ENCODE peak calls at places on chromosomes 12 and 14, in ten cellular contexts. D is fibroblast of mammary gland; M is NCI-H1105; U is HuH-7.5; L is NCI-H1417; S is CD4-positive, alpha-beta T cell; H is mesendoderm; K is stimulated activated CD8-positive, alpha-beta memory T cell treated with anti-CD3 and anti-CD28 coated beads, Interleukin-4, amount 100 ng/mL, for 4 hours; Y is glutamatergic neuron; X is dorsolateral prefrontal cortex. W is an unnamed sample.

GRCh38 chr12:77049767-77050353 is 15.5 kb downstream of the E2F7 start:
- DNase-seq in D (peak), M (peak), U (peak), L (peak), S (no peak), H (peak), K (no peak), Y (no peak), X (no peak), W (peak)

GRCh38 chr12:106712768-106713167 is 61.7 kb upstream of the RIC8B start:
- DNase-seq in D (no peak), M (no peak), U (no peak), L (no peak), S (no peak), H (no peak), K (no peak), Y (no peak), X (no peak), W (no peak)

GRCh38 chr12:104387190-104387589 is 69.6 kb upstream of the CHST11 start:
- DNase-seq in D (peak), M (no peak), U (no peak), L (no peak), S (no peak), H (no peak), K (no peak), Y (no peak), X (no peak), W (peak)

GRCh38 chr12:91687052-91688017 is 458.3 kb downstream of the BTG1 start:
- DNase-seq in D (peak), M (no peak), U (no peak), L (no peak), S (no peak), H (no peak), K (no peak), Y (no peak), X (no peak), W (no peak)

GRCh38 chr12:102374190-102374589 is 106.2 kb downstream of the IGF1 start:
- DNase-seq in D (peak), M (no peak), U (no peak), L (no peak), S (no peak), H (no peak), K (no peak), Y (no peak), X (no peak), W (no peak)

GRCh38 chr14:34718750-34719304 is 4.4 kb upstream of the CFL2 start:
- DNase-seq in D (peak), M (no peak), U (no peak), L (no peak), S (no peak), H (peak), K (no peak), Y (no peak), X (no peak), W (no peak)

GRCh38 chr12:82805812-82806497 is 119.2 kb downstream of the TMTC2 start:
- DNase-seq in D (peak), M (no peak), U (no peak), L (no peak), S (no peak), H (no peak), K (no peak), Y (no peak), X (no peak), W (no peak)

GRCh38 chr14:93962701-93963601 is 13.4 kb downstream of the ASB2 start:
- DNase-seq in D (peak), M (no peak), U (no peak), L (no peak), S (peak), H (no peak), K (peak), Y (no peak), X (no peak), W (no peak)

GRCh38 chr12:26690601-26691000 is 142.4 kb downstream of the ITPR2 start:
- DNase-seq in D (no peak), M (no peak), U (no peak), L (no peak), S (no peak), H (no peak), K (no peak), Y (no peak), X (no peak), W (no peak)